ENCODE peak calls at places on chromosomes 3 and 15, in eight cellular contexts. One of them, this sample, is unnamed.

GRCh38 chr3:177835008-177835407 is 637.7 kb upstream of the TBL1XR1 start:
- DNase-seq in NCI-H1092 treated with DMSO at 0.1 percent for 48 hours: no peak
- DNase-seq in naive thymus-derived CD8-positive, alpha-beta T cell: no peak
- DNase-seq in stimulated activated naive CD8-positive, alpha-beta T cell treated with anti-CD3 and anti-CD28 coated beads, Interleukin-15, amount 100 ng/mL, for 72 hours: no peak
- DNase-seq in GM12865: no peak
- DNase-seq in NCI-H226: peak; percentile 98
- DNase-seq in activated CD4-positive, CD25-positive, alpha-beta regulatory T cell: no peak
- DNase-seq in HCEC 1CT: peak; percentile 100
- DNase-seq in this sample: no peak

GRCh38 chr15:90011705-90012104 is 10.6 kb downstream of the ZNF710 start:
- DNase-seq in HCEC 1CT: no peak
- DNase-seq in GM12865: no peak
- DNase-seq in NCI-H1092 treated with DMSO at 0.1 percent for 48 hours: no peak
- DNase-seq in activated CD4-positive, CD25-positive, alpha-beta regulatory T cell: no peak
- DNase-seq in stimulated activated naive CD8-positive, alpha-beta T cell treated with anti-CD3 and anti-CD28 coated beads, Interleukin-15, amount 100 ng/mL, for 72 hours: no peak
- DNase-seq in naive thymus-derived CD8-positive, alpha-beta T cell: no peak
- DNase-seq in NCI-H226: no peak
- DNase-seq in this sample: no peak

GRCh38 chr15:62909257-62909656 is 133.3 kb upstream of the TPM1 start:
- DNase-seq in activated CD4-positive, CD25-positive, alpha-beta regulatory T cell: no peak
- DNase-seq in naive thymus-derived CD8-positive, alpha-beta T cell: no peak
- DNase-seq in HCEC 1CT: peak; percentile 20
- DNase-seq in stimulated activated naive CD8-positive, alpha-beta T cell treated with anti-CD3 and anti-CD28 coated beads, Interleukin-15, amount 100 ng/mL, for 72 hours: no peak
- DNase-seq in NCI-H226: no peak
- DNase-seq in NCI-H1092 treated with DMSO at 0.1 percent for 48 hours: no peak
- DNase-seq in GM12865: no peak
- DNase-seq in this sample: no peak

GRCh38 chr3:59812778-59813558 is 763.1 kb upstream of the CFAP20DC start:
- DNase-seq in NCI-H1092 treated with DMSO at 0.1 percent for 48 hours: no peak
- DNase-seq in NCI-H226: no peak
- DNase-seq in HCEC 1CT: no peak
- DNase-seq in stimulated activated naive CD8-positive, alpha-beta T cell treated with anti-CD3 and anti-CD28 coated beads, Interleukin-15, amount 100 ng/mL, for 72 hours: no peak
- DNase-seq in naive thymus-derived CD8-positive, alpha-beta T cell: no peak
- DNase-seq in activated CD4-positive, CD25-positive, alpha-beta regulatory T cell: no peak
- DNase-seq in GM12865: no peak
- DNase-seq in this sample: no peak

GRCh38 chr3:193869221-193870201 is 266.4 kb upstream of the HES1 start:
- DNase-seq in NCI-H1092 treated with DMSO at 0.1 percent for 48 hours: no peak
- DNase-seq in naive thymus-derived CD8-positive, alpha-beta T cell: no peak
- DNase-seq in HCEC 1CT: peak; percentile 95
- DNase-seq in GM12865: no peak
- DNase-seq in activated CD4-positive, CD25-positive, alpha-beta regulatory T cell: no peak
- DNase-seq in NCI-H226: peak; percentile 93
- DNase-seq in stimulated activated naive CD8-positive, alpha-beta T cell treated with anti-CD3 and anti-CD28 coated beads, Interleukin-15, amount 100 ng/mL, for 72 hours: peak; percentile 40
- DNase-seq in this sample: peak; percentile 37

GRCh38 chr15:30859091-30859874 is 44.4 kb upstream of the FAN1 start:
- DNase-seq in stimulated activated naive CD8-positive, alpha-beta T cell treated with anti-CD3 and anti-CD28 coated beads, Interleukin-15, amount 100 ng/mL, for 72 hours: peak; percentile 10
- DNase-seq in naive thymus-derived CD8-positive, alpha-beta T cell: peak; percentile 29
- DNase-seq in GM12865: peak; percentile 34
- DNase-seq in HCEC 1CT: peak; percentile 39
- DNase-seq in activated CD4-positive, CD25-positive, alpha-beta regulatory T cell: no peak
- DNase-seq in NCI-H226: no peak
- DNase-seq in NCI-H1092 treated with DMSO at 0.1 percent for 48 hours: no peak
- DNase-seq in this sample: peak; percentile 17

GRCh38 chr15:65887565-65887964 is 18.3 kb downstream of the RAB11A start:
- DNase-seq in stimulated activated naive CD8-positive, alpha-beta T cell treated with anti-CD3 and anti-CD28 coated beads, Interleukin-15, amount 100 ng/mL, for 72 hours: peak; percentile 52
- DNase-seq in activated CD4-positive, CD25-positive, alpha-beta regulatory T cell: no peak
- DNase-seq in GM12865: no peak
- DNase-seq in HCEC 1CT: no peak
- DNase-seq in naive thymus-derived CD8-positive, alpha-beta T cell: peak; percentile 71
- DNase-seq in NCI-H1092 treated with DMSO at 0.1 percent for 48 hours: no peak
- DNase-seq in NCI-H226: no peak
- DNase-seq in this sample: no peak

GRCh38 chr3:72373139-72373538 is 475.1 kb downstream of the SHQ1 start:
- DNase-seq in NCI-H226: no peak
- DNase-seq in naive thymus-derived CD8-positive, alpha-beta T cell: no peak
- DNase-seq in activated CD4-positive, CD25-positive, alpha-beta regulatory T cell: no peak
- DNase-seq in NCI-H1092 treated with DMSO at 0.1 percent for 48 hours: no peak
- DNase-seq in HCEC 1CT: no peak
- DNase-seq in stimulated activated naive CD8-positive, alpha-beta T cell treated with anti-CD3 and anti-CD28 coated beads, Interleukin-15, amount 100 ng/mL, for 72 hours: no peak
- DNase-seq in GM12865: no peak
- DNase-seq in this sample: no peak

GRCh38 chr3:25045291-25045690 is 382.8 kb upstream of the RARB start:
- DNase-seq in NCI-H226: no peak
- DNase-seq in NCI-H1092 treated with DMSO at 0.1 percent for 48 hours: peak; percentile 9
- DNase-seq in activated CD4-positive, CD25-positive, alpha-beta regulatory T cell: no peak
- DNase-seq in HCEC 1CT: no peak
- DNase-seq in stimulated activated naive CD8-positive, alpha-beta T cell treated with anti-CD3 and anti-CD28 coated beads, Interleukin-15, amount 100 ng/mL, for 72 hours: no peak
- DNase-seq in naive thymus-derived CD8-positive, alpha-beta T cell: no peak
- DNase-seq in GM12865: no peak
- DNase-seq in this sample: no peak

GRCh38 chr15:72970965-72971746 is 81.1 kb upstream of the NEO1 start:
- DNase-seq in NCI-H226: no peak
- DNase-seq in HCEC 1CT: peak; percentile 30
- DNase-seq in GM12865: no peak
- DNase-seq in naive thymus-derived CD8-positive, alpha-beta T cell: no peak
- DNase-seq in activated CD4-positive, CD25-positive, alpha-beta regulatory T cell: no peak
- DNase-seq in NCI-H1092 treated with DMSO at 0.1 percent for 48 hours: no peak
- DNase-seq in stimulated activated naive CD8-positive, alpha-beta T cell treated with anti-CD3 and anti-CD28 coated beads, Interleukin-15, amount 100 ng/mL, for 72 hours: no peak
- DNase-seq in this sample: no peak

GRCh38 chr3:15755181-15755580 is 42.6 kb downstream of the ANKRD28 start:
- DNase-seq in naive thymus-derived CD8-positive, alpha-beta T cell: no peak
- DNase-seq in NCI-H226: no peak
- DNase-seq in NCI-H1092 treated with DMSO at 0.1 percent for 48 hours: no peak
- DNase-seq in activated CD4-positive, CD25-positive, alpha-beta regulatory T cell: no peak
- DNase-seq in HCEC 1CT: no peak
- DNase-seq in GM12865: no peak
- DNase-seq in stimulated activated naive CD8-positive, alpha-beta T cell treated with anti-CD3 and anti-CD28 coated beads, Interleukin-15, amount 100 ng/mL, for 72 hours: no peak
- DNase-seq in this sample: no peak

GRCh38 chr15:25182098-25182478 is 227.3 kb downstream of the SNRPN start:
- DNase-seq in activated CD4-positive, CD25-positive, alpha-beta regulatory T cell: no peak
- DNase-seq in NCI-H1092 treated with DMSO at 0.1 percent for 48 hours: no peak
- DNase-seq in HCEC 1CT: no peak
- DNase-seq in NCI-H226: no peak
- DNase-seq in stimulated activated naive CD8-positive, alpha-beta T cell treated with anti-CD3 and anti-CD28 coated beads, Interleukin-15, amount 100 ng/mL, for 72 hours: no peak
- DNase-seq in GM12865: no peak
- DNase-seq in naive thymus-derived CD8-positive, alpha-beta T cell: no peak
- DNase-seq in this sample: no peak

GRCh38 chr15:65245096-65245849 is 34.0 kb upstream of the CILP start:
- DNase-seq in GM12865: no peak
- DNase-seq in HCEC 1CT: peak; percentile 54
- DNase-seq in NCI-H1092 treated with DMSO at 0.1 percent for 48 hours: no peak
- DNase-seq in NCI-H226: no peak
- DNase-seq in activated CD4-positive, CD25-positive, alpha-beta regulatory T cell: no peak
- DNase-seq in stimulated activated naive CD8-positive, alpha-beta T cell treated with anti-CD3 and anti-CD28 coated beads, Interleukin-15, amount 100 ng/mL, for 72 hours: no peak
- DNase-seq in naive thymus-derived CD8-positive, alpha-beta T cell: no peak
- DNase-seq in this sample: no peak

GRCh38 chr3:46824561-46824960 is 38.7 kb downstream of the MYL3 start:
- DNase-seq in NCI-H226: no peak
- DNase-seq in GM12865: no peak
- DNase-seq in NCI-H1092 treated with DMSO at 0.1 percent for 48 hours: no peak
- DNase-seq in stimulated activated naive CD8-positive, alpha-beta T cell treated with anti-CD3 and anti-CD28 coated beads, Interleukin-15, amount 100 ng/mL, for 72 hours: no peak
- DNase-seq in naive thymus-derived CD8-positive, alpha-beta T cell: no peak
- DNase-seq in activated CD4-positive, CD25-positive, alpha-beta regulatory T cell: no peak
- DNase-seq in HCEC 1CT: no peak
- DNase-seq in this sample: no peak

GRCh38 chr3:56802793-56803192 is 1.0 kb upstream of the ARHGEF3 start:
- DNase-seq in GM12865: no peak
- DNase-seq in NCI-H226: no peak
- DNase-seq in stimulated activated naive CD8-positive, alpha-beta T cell treated with anti-CD3 and anti-CD28 coated beads, Interleukin-15, amount 100 ng/mL, for 72 hours: no peak
- DNase-seq in HCEC 1CT: no peak
- DNase-seq in naive thymus-derived CD8-positive, alpha-beta T cell: no peak
- DNase-seq in activated CD4-positive, CD25-positive, alpha-beta regulatory T cell: no peak
- DNase-seq in NCI-H1092 treated with DMSO at 0.1 percent for 48 hours: no peak
- DNase-seq in this sample: no peak

GRCh38 chr3:159787191-159787590 is 201.4 kb upstream of the IL12A start:
- DNase-seq in naive thymus-derived CD8-positive, alpha-beta T cell: no peak
- DNase-seq in GM12865: no peak
- DNase-seq in stimulated activated naive CD8-positive, alpha-beta T cell treated with anti-CD3 and anti-CD28 coated beads, Interleukin-15, amount 100 ng/mL, for 72 hours: no peak
- DNase-seq in HCEC 1CT: peak; percentile 88
- DNase-seq in activated CD4-positive, CD25-positive, alpha-beta regulatory T cell: no peak
- DNase-seq in NCI-H1092 treated with DMSO at 0.1 percent for 48 hours: no peak
- DNase-seq in NCI-H226: peak; percentile 73
- DNase-seq in this sample: no peak

GRCh38 chr3:107124885-107125284 is 252.4 kb upstream of the CCDC54 start:
- DNase-seq in naive thymus-derived CD8-positive, alpha-beta T cell: no peak
- DNase-seq in stimulated activated naive CD8-positive, alpha-beta T cell treated with anti-CD3 and anti-CD28 coated beads, Interleukin-15, amount 100 ng/mL, for 72 hours: no peak
- DNase-seq in NCI-H226: peak; percentile 77
- DNase-seq in GM12865: no peak
- DNase-seq in activated CD4-positive, CD25-positive, alpha-beta regulatory T cell: no peak
- DNase-seq in HCEC 1CT: peak; percentile 71
- DNase-seq in NCI-H1092 treated with DMSO at 0.1 percent for 48 hours: no peak
- DNase-seq in this sample: peak; percentile 28

GRCh38 chr3:65174713-65175112 is 486.9 kb upstream of the ADAMTS9 start:
- DNase-seq in NCI-H226: no peak
- DNase-seq in HCEC 1CT: peak; percentile 6
- DNase-seq in GM12865: no peak
- DNase-seq in activated CD4-positive, CD25-positive, alpha-beta regulatory T cell: no peak
- DNase-seq in naive thymus-derived CD8-positive, alpha-beta T cell: no peak
- DNase-seq in stimulated activated naive CD8-positive, alpha-beta T cell treated with anti-CD3 and anti-CD28 coated beads, Interleukin-15, amount 100 ng/mL, for 72 hours: no peak
- DNase-seq in NCI-H1092 treated with DMSO at 0.1 percent for 48 hours: no peak
- DNase-seq in this sample: no peak

GRCh38 chr3:95387242-95388021 is 1324.6 kb downstream of the NSUN3 start:
- DNase-seq in naive thymus-derived CD8-positive, alpha-beta T cell: no peak
- DNase-seq in NCI-H226: no peak
- DNase-seq in GM12865: peak; percentile 36
- DNase-seq in HCEC 1CT: no peak
- DNase-seq in stimulated activated naive CD8-positive, alpha-beta T cell treated with anti-CD3 and anti-CD28 coated beads, Interleukin-15, amount 100 ng/mL, for 72 hours: no peak
- DNase-seq in NCI-H1092 treated with DMSO at 0.1 percent for 48 hours: no peak
- DNase-seq in activated CD4-positive, CD25-positive, alpha-beta regulatory T cell: no peak
- DNase-seq in this sample: no peak

GRCh38 chr15:88621789-88622604 is 857 bp downstream of the AEN start:
- DNase-seq in stimulated activated naive CD8-positive, alpha-beta T cell treated with anti-CD3 and anti-CD28 coated beads, Interleukin-15, amount 100 ng/mL, for 72 hours: peak; percentile 52
- DNase-seq in NCI-H226: no peak
- DNase-seq in GM12865: peak; percentile 73
- DNase-seq in NCI-H1092 treated with DMSO at 0.1 percent for 48 hours: no peak
- DNase-seq in naive thymus-derived CD8-positive, alpha-beta T cell: no peak
- DNase-seq in HCEC 1CT: peak; percentile 32
- DNase-seq in activated CD4-positive, CD25-positive, alpha-beta regulatory T cell: no peak
- DNase-seq in this sample: no peak

GRCh38 chr3:102441832-102442231 is 7.0 kb downstream of the ZPLD1 start:
- DNase-seq in activated CD4-positive, CD25-positive, alpha-beta regulatory T cell: no peak
- DNase-seq in GM12865: no peak
- DNase-seq in naive thymus-derived CD8-positive, alpha-beta T cell: no peak
- DNase-seq in NCI-H1092 treated with DMSO at 0.1 percent for 48 hours: no peak
- DNase-seq in NCI-H226: no peak
- DNase-seq in HCEC 1CT: peak; percentile 61
- DNase-seq in stimulated activated naive CD8-positive, alpha-beta T cell treated with anti-CD3 and anti-CD28 coated beads, Interleukin-15, amount 100 ng/mL, for 72 hours: no peak
- DNase-seq in this sample: no peak

GRCh38 chr3:42736081-42736480 is 33.5 kb upstream of the HHATL start:
- DNase-seq in activated CD4-positive, CD25-positive, alpha-beta regulatory T cell: no peak
- DNase-seq in GM12865: no peak
- DNase-seq in NCI-H1092 treated with DMSO at 0.1 percent for 48 hours: no peak
- DNase-seq in naive thymus-derived CD8-positive, alpha-beta T cell: no peak
- DNase-seq in stimulated activated naive CD8-positive, alpha-beta T cell treated with anti-CD3 and anti-CD28 coated beads, Interleukin-15, amount 100 ng/mL, for 72 hours: no peak
- DNase-seq in NCI-H226: no peak
- DNase-seq in HCEC 1CT: no peak
- DNase-seq in this sample: no peak

GRCh38 chr3:116339441-116340028 is 105.8 kb downstream of the LSAMP start:
- DNase-seq in naive thymus-derived CD8-positive, alpha-beta T cell: no peak
- DNase-seq in NCI-H226: no peak
- DNase-seq in stimulated activated naive CD8-positive, alpha-beta T cell treated with anti-CD3 and anti-CD28 coated beads, Interleukin-15, amount 100 ng/mL, for 72 hours: no peak
- DNase-seq in GM12865: no peak
- DNase-seq in activated CD4-positive, CD25-positive, alpha-beta regulatory T cell: no peak
- DNase-seq in HCEC 1CT: no peak
- DNase-seq in NCI-H1092 treated with DMSO at 0.1 percent for 48 hours: no peak
- DNase-seq in this sample: peak; percentile 59